ENCODE peak calls at places on chromosomes 5 and 9, in five cellular contexts. One of them, this sample, is unnamed.
A peak's percentile ranks its signal among the peaks of the same experiment; 100 is the strongest.

GRCh38 chr5:130050585-130050984 is 146.3 kb downstream of the CHSY3 start:
- DNase-seq in HepG2: no peak
- DNase-seq in K562: no peak
- DNase-seq in body of pancreas: no peak
- DNase-seq in tibial artery: no peak
- DNase-seq in this sample: no peak

GRCh38 chr9:90843530-90843929 is 41.9 kb downstream of the SYK start:
- DNase-seq in HepG2: no peak
- DNase-seq in K562: no peak
- DNase-seq in body of pancreas: no peak
- DNase-seq in tibial artery: no peak
- DNase-seq in this sample: no peak

GRCh38 chr5:42745426-42745825 is 11.2 kb upstream of the CCDC152 start:
- DNase-seq in HepG2: peak; percentile 14
- DNase-seq in K562: peak; percentile 23
- DNase-seq in body of pancreas: no peak
- DNase-seq in tibial artery: no peak
- DNase-seq in this sample: no peak

GRCh38 chr9:111828193-111828592 is 33.5 kb upstream of the SHOC1 start:
- DNase-seq in HepG2: no peak
- DNase-seq in K562: no peak
- DNase-seq in body of pancreas: peak; percentile 19
- DNase-seq in tibial artery: no peak
- DNase-seq in this sample: no peak

GRCh38 chr9:133589454-133590227 is 19.5 kb downstream of the FAM163B start:
- DNase-seq in HepG2: no peak
- DNase-seq in K562: peak; percentile 61
- DNase-seq in body of pancreas: no peak
- DNase-seq in tibial artery: no peak
- DNase-seq in this sample: no peak

GRCh38 chr9:132572921-132573320 is 9.5 kb upstream of the BARHL1 start:
- DNase-seq in HepG2: no peak
- DNase-seq in K562: peak; percentile 48
- DNase-seq in body of pancreas: no peak
- DNase-seq in tibial artery: no peak
- DNase-seq in this sample: no peak

GRCh38 chr9:116060631-116061030 is 93.0 kb upstream of the PAPPA start:
- DNase-seq in HepG2: no peak
- DNase-seq in K562: no peak
- DNase-seq in body of pancreas: no peak
- DNase-seq in tibial artery: no peak
- DNase-seq in this sample: no peak

GRCh38 chr9:85200726-85201402 is 531.3 kb downstream of the NTRK2 start:
- DNase-seq in HepG2: no peak
- DNase-seq in K562: no peak
- DNase-seq in body of pancreas: peak; percentile 82
- DNase-seq in tibial artery: peak; percentile 65
- DNase-seq in this sample: no peak

GRCh38 chr9:86487222-86487841 is 133.1 kb upstream of the TUT7 start:
- DNase-seq in HepG2: peak; percentile 23
- DNase-seq in K562: peak; percentile 18
- DNase-seq in body of pancreas: no peak
- DNase-seq in tibial artery: no peak
- DNase-seq in this sample: no peak

GRCh38 chr9:129258823-129259301 is 80.8 kb upstream of the IER5L start:
- DNase-seq in HepG2: no peak
- DNase-seq in K562: no peak
- DNase-seq in body of pancreas: no peak
- DNase-seq in tibial artery: no peak
- DNase-seq in this sample: no peak

DNA sequence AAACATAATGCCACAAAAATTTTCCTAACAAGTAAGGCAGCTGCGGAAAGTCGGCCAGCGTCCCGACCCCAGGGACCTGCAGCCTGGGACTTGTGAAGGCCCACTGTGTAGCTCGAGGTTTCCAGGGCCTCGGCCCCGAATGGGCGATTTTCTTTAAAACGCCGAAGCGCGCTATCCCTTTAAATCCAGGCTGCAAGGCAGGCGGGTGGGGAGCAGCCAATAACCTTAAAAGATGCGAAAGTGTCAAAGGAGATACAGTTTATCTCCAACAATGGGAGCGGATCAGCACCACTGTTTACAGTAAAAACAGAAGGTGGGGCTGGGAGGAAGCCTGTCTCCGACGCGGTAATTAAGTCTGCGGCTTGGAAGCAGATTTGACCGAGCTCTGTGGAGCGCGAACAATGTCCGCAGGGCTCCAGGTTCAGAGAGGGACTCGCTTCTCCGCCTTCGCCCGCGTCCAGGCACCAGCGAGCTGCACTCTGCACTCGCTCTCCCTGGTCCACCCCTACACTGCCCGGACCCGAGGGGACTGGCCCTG is 1.6 kb upstream of the ZSWIM6 start:
- DNase-seq in HepG2: peak; percentile 10
- DNase-seq in K562: peak; percentile 12
- DNase-seq in body of pancreas: peak; percentile 39
- DNase-seq in tibial artery: no peak
- DNase-seq in this sample: peak; percentile 43
- H3K4me1 ChIP-seq in HepG2: peaks cover 50% of the 10 kb centered on the region
- H3K4me1 ChIP-seq in K562: no peaks in the 10 kb centered on the region
- H3K4me1 ChIP-seq in body of pancreas: peaks cover 32% of the 10 kb centered on the region
- H3K4me1 ChIP-seq in tibial artery: peaks cover 3% of the 10 kb centered on the region
- H3K4me1 ChIP-seq in this sample: peaks cover 20% of the 10 kb centered on the region

GRCh38 chr5:77957516-77957915 is 181.4 kb upstream of the TBCA start:
- DNase-seq in HepG2: no peak
- DNase-seq in K562: no peak
- DNase-seq in body of pancreas: no peak
- DNase-seq in tibial artery: no peak
- DNase-seq in this sample: no peak

GRCh38 chr5:77957931-77958476 is 181.9 kb upstream of the TBCA start:
- DNase-seq in HepG2: no peak
- DNase-seq in K562: no peak
- DNase-seq in body of pancreas: no peak
- DNase-seq in tibial artery: no peak
- DNase-seq in this sample: no peak

GRCh38 chr5:77955577-77955976 is 179.4 kb upstream of the TBCA start:
- DNase-seq in HepG2: no peak
- DNase-seq in K562: no peak
- DNase-seq in body of pancreas: no peak
- DNase-seq in tibial artery: no peak
- DNase-seq in this sample: no peak

GRCh38 chr5:77958642-77959315 is 182.6 kb upstream of the TBCA start:
- DNase-seq in HepG2: no peak
- DNase-seq in K562: no peak
- DNase-seq in body of pancreas: no peak
- DNase-seq in tibial artery: no peak
- DNase-seq in this sample: no peak

DNA sequence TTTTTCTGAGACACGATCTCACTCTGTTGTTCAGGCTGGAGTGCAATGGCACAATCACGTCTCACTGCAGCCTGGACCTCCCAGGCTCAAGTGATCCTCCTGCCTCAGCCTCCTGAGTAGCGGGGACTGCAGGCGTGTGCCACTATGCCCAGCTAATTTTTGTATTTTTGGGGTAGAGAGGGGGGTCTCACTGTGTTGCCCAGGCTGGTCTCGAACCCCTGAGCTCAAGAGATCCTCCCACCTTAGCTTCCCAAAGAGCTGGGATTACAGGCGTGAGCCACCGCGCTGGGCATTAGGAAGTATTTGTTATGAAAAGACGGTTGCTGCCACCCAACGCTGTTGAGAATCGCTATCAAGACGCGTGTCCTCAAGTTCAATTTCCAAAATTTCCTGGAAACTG is 180.9 kb upstream of the TBCA start:
- DNase-seq in HepG2: no peak
- DNase-seq in K562: no peak
- DNase-seq in body of pancreas: no peak
- DNase-seq in tibial artery: no peak
- DNase-seq in this sample: no peak
- H3K4me1 ChIP-seq in HepG2: no peaks in the 10 kb centered on the region
- H3K4me1 ChIP-seq in K562: no peaks in the 10 kb centered on the region
- H3K4me1 ChIP-seq in body of pancreas: peaks cover 10% of the 10 kb centered on the region
- H3K4me1 ChIP-seq in tibial artery: no peaks in the 10 kb centered on the region
- H3K4me1 ChIP-seq in this sample: no peaks in the 10 kb centered on the region

GRCh38 chr9:113524460-113524859 is 60.9 kb downstream of the RGS3 start:
- DNase-seq in HepG2: no peak
- DNase-seq in K562: no peak
- DNase-seq in body of pancreas: no peak
- DNase-seq in tibial artery: no peak
- DNase-seq in this sample: no peak
- H3K4me1 ChIP-seq in HepG2: peaks cover 10% of the 10 kb centered on the region
- H3K4me1 ChIP-seq in K562: peaks cover 6% of the 10 kb centered on the region
- H3K4me1 ChIP-seq in body of pancreas: peaks cover 8% of the 10 kb centered on the region
- H3K4me1 ChIP-seq in tibial artery: peaks cover 71% of the 10 kb centered on the region
- H3K4me1 ChIP-seq in this sample: peaks cover 83% of the 10 kb centered on the region

GRCh38 chr5:111742595-111742994 is 14.4 kb downstream of the NREP start:
- DNase-seq in HepG2: peak; percentile 96
- DNase-seq in K562: no peak
- DNase-seq in body of pancreas: peak; percentile 42
- DNase-seq in tibial artery: peak; percentile 67
- DNase-seq in this sample: no peak
- H3K4me1 ChIP-seq in HepG2: peaks cover 72% of the 10 kb centered on the region
- H3K4me1 ChIP-seq in K562: no peaks in the 10 kb centered on the region
- H3K4me1 ChIP-seq in body of pancreas: peaks cover 14% of the 10 kb centered on the region
- H3K4me1 ChIP-seq in tibial artery: peaks cover 29% of the 10 kb centered on the region
- H3K4me1 ChIP-seq in this sample: peaks cover 50% of the 10 kb centered on the region

GRCh38 chr5:35777358-35778087 is 79.2 kb upstream of the IL7R start:
- DNase-seq in HepG2: peak; percentile 63
- DNase-seq in K562: peak; percentile 50
- DNase-seq in body of pancreas: peak; percentile 78
- DNase-seq in tibial artery: no peak
- DNase-seq in this sample: peak; percentile 44
- H3K4me1 ChIP-seq in HepG2: no peaks in the 10 kb centered on the region
- H3K4me1 ChIP-seq in K562: no peaks in the 10 kb centered on the region
- H3K4me1 ChIP-seq in body of pancreas: no peaks in the 10 kb centered on the region
- H3K4me1 ChIP-seq in tibial artery: no peaks in the 10 kb centered on the region
- H3K4me1 ChIP-seq in this sample: no peaks in the 10 kb centered on the region

DNA sequence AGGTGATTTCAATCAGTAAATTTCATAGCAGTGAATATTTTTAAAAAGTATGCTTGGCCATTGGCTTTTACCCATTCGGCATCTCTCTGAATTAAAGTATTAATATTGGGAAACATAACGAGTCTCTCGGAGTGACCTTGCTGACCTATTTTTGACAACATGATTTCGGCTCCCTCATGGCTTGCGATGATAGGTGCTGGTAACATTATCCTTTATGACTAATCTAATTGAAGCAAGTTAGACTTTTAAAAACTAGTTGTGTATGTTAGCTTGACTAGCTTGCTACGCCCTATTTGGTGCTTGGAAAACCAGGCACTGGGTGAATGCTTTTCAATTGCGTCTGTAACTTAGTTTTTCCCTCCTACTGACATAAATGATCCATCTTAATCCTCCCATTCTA is 1.1 kb downstream of the ZNF366 start:
- DNase-seq in HepG2: no peak
- DNase-seq in K562: no peak
- DNase-seq in body of pancreas: no peak
- DNase-seq in tibial artery: no peak
- DNase-seq in this sample: no peak
- H3K4me1 ChIP-seq in HepG2: no peaks in the 10 kb centered on the region
- H3K4me1 ChIP-seq in K562: peaks cover 25% of the 10 kb centered on the region
- H3K4me1 ChIP-seq in body of pancreas: no peaks in the 10 kb centered on the region
- H3K4me1 ChIP-seq in tibial artery: peaks cover 25% of the 10 kb centered on the region
- H3K4me1 ChIP-seq in this sample: peaks cover 19% of the 10 kb centered on the region

GRCh38 chr5:171986772-171987171 is 19.7 kb downstream of the FBXW11 start:
- DNase-seq in HepG2: no peak
- DNase-seq in K562: no peak
- DNase-seq in body of pancreas: no peak
- DNase-seq in tibial artery: no peak
- DNase-seq in this sample: no peak

GRCh38 chr5:171981847-171982246 is 24.6 kb downstream of the FBXW11 start:
- DNase-seq in HepG2: no peak
- DNase-seq in K562: no peak
- DNase-seq in body of pancreas: no peak
- DNase-seq in tibial artery: no peak
- DNase-seq in this sample: no peak

GRCh38 chr5:171980729-171981128 is 25.7 kb downstream of the FBXW11 start:
- DNase-seq in HepG2: no peak
- DNase-seq in K562: no peak
- DNase-seq in body of pancreas: no peak
- DNase-seq in tibial artery: no peak
- DNase-seq in this sample: no peak

GRCh38 chr5:171989276-171989675 is 17.2 kb downstream of the FBXW11 start:
- DNase-seq in HepG2: no peak
- DNase-seq in K562: no peak
- DNase-seq in body of pancreas: no peak
- DNase-seq in tibial artery: no peak
- DNase-seq in this sample: no peak

GRCh38 chr5:171984748-171985419 is 21.6 kb downstream of the FBXW11 start:
- DNase-seq in HepG2: no peak
- DNase-seq in K562: no peak
- DNase-seq in body of pancreas: no peak
- DNase-seq in tibial artery: no peak
- DNase-seq in this sample: no peak
- H3K4me1 ChIP-seq in HepG2: no peaks in the 10 kb centered on the region
- H3K4me1 ChIP-seq in K562: peaks cover 6% of the 10 kb centered on the region
- H3K4me1 ChIP-seq in body of pancreas: peaks cover 57% of the 10 kb centered on the region
- H3K4me1 ChIP-seq in tibial artery: peaks cover 10% of the 10 kb centered on the region
- H3K4me1 ChIP-seq in this sample: peaks cover 6% of the 10 kb centered on the region

DNA sequence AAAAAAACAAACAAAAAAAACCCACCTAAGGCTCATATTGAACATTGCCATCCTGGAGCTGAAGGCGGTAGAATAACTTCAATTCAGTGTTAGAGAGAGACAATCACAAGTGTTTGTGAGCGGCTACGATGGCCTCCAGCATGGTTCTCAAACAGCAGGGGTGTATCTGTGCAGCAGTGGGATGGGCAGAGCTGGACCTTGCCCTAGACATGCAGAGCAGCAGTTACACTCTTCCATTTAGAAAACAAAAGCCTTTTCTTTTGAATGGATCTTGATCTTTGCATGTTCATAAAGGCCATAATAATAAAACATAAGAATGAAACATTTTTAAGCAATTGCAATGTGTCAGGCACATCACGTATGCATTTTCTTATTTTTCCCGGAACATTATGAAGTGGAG is 50.3 kb downstream of the ARHGAP26 start:
- DNase-seq in HepG2: peak; percentile 83
- DNase-seq in K562: no peak
- DNase-seq in body of pancreas: no peak
- DNase-seq in tibial artery: no peak
- DNase-seq in this sample: no peak
- H3K4me1 ChIP-seq in HepG2: peaks cover 96% of the 10 kb centered on the region
- H3K4me1 ChIP-seq in K562: no peaks in the 10 kb centered on the region
- H3K4me1 ChIP-seq in body of pancreas: peaks cover 37% of the 10 kb centered on the region
- H3K4me1 ChIP-seq in tibial artery: peaks cover 68% of the 10 kb centered on the region
- H3K4me1 ChIP-seq in this sample: peaks cover 41% of the 10 kb centered on the region

GRCh38 chr5:11023970-11024369 is 262.9 kb upstream of the DAP start:
- DNase-seq in HepG2: no peak
- DNase-seq in K562: no peak
- DNase-seq in body of pancreas: no peak
- DNase-seq in tibial artery: no peak
- DNase-seq in this sample: no peak

GRCh38 chr5:11027660-11028059 is 266.6 kb upstream of the DAP start:
- DNase-seq in HepG2: no peak
- DNase-seq in K562: no peak
- DNase-seq in body of pancreas: no peak
- DNase-seq in tibial artery: no peak
- DNase-seq in this sample: no peak

GRCh38 chr5:11026543-11026942 is 265.5 kb upstream of the DAP start:
- DNase-seq in HepG2: no peak
- DNase-seq in K562: no peak
- DNase-seq in body of pancreas: no peak
- DNase-seq in tibial artery: no peak
- DNase-seq in this sample: no peak
- H3K4me1 ChIP-seq in HepG2: no peaks in the 10 kb centered on the region
- H3K4me1 ChIP-seq in K562: no peaks in the 10 kb centered on the region
- H3K4me1 ChIP-seq in body of pancreas: no peaks in the 10 kb centered on the region
- H3K4me1 ChIP-seq in tibial artery: no peaks in the 10 kb centered on the region
- H3K4me1 ChIP-seq in this sample: peaks cover 6% of the 10 kb centered on the region

This sample was measured in heart left ventricle.